ENCODE peak calls at places on chromosomes 11 and 22, in six cellular contexts. X, R, I, M, T and D are unnamed samples. For H3K4me1, the result is how much of the 10 kb centered on the place peaks cover.

GRCh38 chr22:17969732-17970131 is 54.6 kb downstream of the MICAL3 start:
- DNase-seq in R (no peak), X (peak), I (no peak), M (no peak), T (peak), D (no peak)

GRCh38 chr11:119091966-119092879 is 7.5 kb downstream of the HMBS start:
- DNase-seq in I (no peak), T (peak), R (no peak), X (no peak), M (no peak), D (no peak)

GRCh38 chr22:44167501-44167900 is 13.2 kb upstream of the PARVG start:
- DNase-seq in T (no peak), M (no peak), I (no peak), X (no peak), R (no peak), D (no peak)

GRCh38 chr11:105609341-105609781 is 512 bp upstream of the GRIA4 start:
- DNase-seq in T (peak), I (peak), M (no peak), R (no peak), X (peak), D (peak)

GRCh38 chr11:120682026-120682649 is 170.6 kb downstream of the GRIK4 start:
- DNase-seq in I (peak), R (no peak), M (no peak), X (no peak), T (no peak), D (no peak)

GRCh38 chr11:70405679-70406395 is 7.5 kb downstream of the CTTN start:
- DNase-seq in I (no peak), T (no peak), R (no peak), X (no peak), M (no peak), D (no peak)

GRCh38 chr22:49016909-49017768 is 810.5 kb downstream of the BRD1 start:
- DNase-seq in M (no peak), X (no peak), R (no peak), I (peak), T (no peak), D (no peak)

GRCh38 chr11:78200553-78200952 is 11.8 kb downstream of the USP35 start:
- DNase-seq in X (no peak), M (no peak), T (no peak), I (no peak), R (peak), D (no peak)

GRCh38 chr11:61061081-61061826 is 41.0 kb upstream of the CD5 start:
- DNase-seq in X (peak), I (peak), M (no peak), R (no peak), T (peak), D (no peak)

GRCh38 chr11:12229450-12230229 is 119.2 kb downstream of the MICAL2 start:
- DNase-seq in T (no peak), X (no peak), R (no peak), M (no peak), I (no peak), D (no peak)

GRCh38 chr11:12787847-12788246 is 113.6 kb downstream of the TEAD1 start:
- DNase-seq in R (no peak), X (peak), I (no peak), M (no peak), T (peak), D (no peak)

GRCh38 chr22:23750374-23750743 is 553 bp downstream of the ZNF70 start:
- DNase-seq in R (no peak), X (no peak), M (no peak), I (no peak), T (no peak), D (no peak)

GRCh38 chr11:3894128-3894731 is 38.8 kb downstream of the STIM1 start:
- DNase-seq in M (no peak), X (no peak), R (no peak), I (no peak), T (peak), D (no peak)

GRCh38 chr11:123054301-123055065 is 7.5 kb downstream of the HSPA8 start:
- DNase-seq in R (no peak), I (peak), T (peak), X (peak), M (peak), D (peak)

DNA sequence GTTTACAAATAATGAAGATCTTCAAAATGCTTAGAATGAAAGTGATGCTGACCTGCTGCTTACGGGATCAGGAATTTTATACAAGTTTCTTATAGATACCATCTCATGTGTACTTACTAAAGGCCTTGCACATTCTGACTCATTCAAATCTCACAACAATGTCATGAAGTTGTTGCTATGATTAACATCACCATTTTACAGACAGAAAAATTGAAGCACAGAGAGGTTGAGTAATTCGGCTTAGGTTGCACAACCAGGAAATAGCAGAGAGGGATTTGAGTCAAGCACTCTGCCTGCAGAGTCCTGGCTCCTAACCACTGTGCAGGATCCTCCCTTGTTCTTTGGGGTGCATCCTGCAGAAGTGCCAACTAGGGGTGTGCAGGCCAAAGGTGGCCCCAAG is 471.9 kb downstream of the MIAT start:
- DNase-seq in R (no peak), X (peak), T (peak), M (no peak), I (no peak), D (no peak)
- H3K4me1 ChIP-seq in R (under half), X (under half), T (under half), M (under half), I (under half), D (under half)

DNA sequence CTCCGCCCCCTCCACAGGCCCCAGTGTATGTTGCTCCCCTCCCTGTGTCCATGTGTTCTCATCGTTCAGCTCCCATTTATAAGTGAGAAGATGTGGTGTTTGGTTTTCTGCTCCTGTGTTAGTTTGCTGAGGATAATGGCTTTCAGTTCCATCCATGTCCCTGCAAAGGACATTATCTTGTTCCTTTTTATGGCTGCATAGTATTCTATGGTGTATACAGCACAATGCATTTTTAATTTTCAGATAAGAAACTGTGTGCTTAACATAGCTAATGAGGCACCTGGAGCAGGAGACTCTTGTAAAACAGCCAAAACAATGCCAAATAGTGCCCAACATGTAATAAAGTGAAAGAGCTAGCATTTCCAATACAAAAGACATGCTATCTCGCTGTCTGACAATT is 21.8 kb downstream of the ALG9 start:
- DNase-seq in R (no peak), X (no peak), T (no peak), I (no peak), M (no peak), D (no peak)
- H3K4me1 ChIP-seq in R (under half), X (under half), T (under half), I (under half), M (under half), D (under half)

GRCh38 chr11:76574406-76574805 is 96.1 kb downstream of the LRRC32 start:
- DNase-seq in T (peak), R (no peak), I (no peak), X (no peak), M (no peak), D (no peak)
- H3K4me1 ChIP-seq in T (under half), R (under half), I (under half), X (under half), M (under half), D (under half)

GRCh38 chr11:47541070-47541469 is 11.9 kb downstream of the CELF1 start:
- DNase-seq in I (no peak), X (no peak), M (no peak), R (no peak), T (no peak), D (no peak)
- H3K4me1 ChIP-seq in I (under half), X (under half), M (under half), R (under half), T (under half), D (under half)

GRCh38 chr11:72409458-72409857 is 24.9 kb downstream of the CLPB start:
- DNase-seq in X (no peak), R (no peak), T (no peak), M (no peak), I (no peak), D (no peak)

GRCh38 chr11:72411623-72412532 is 22.5 kb downstream of the CLPB start:
- DNase-seq in M (no peak), T (no peak), R (no peak), X (no peak), I (no peak), D (peak)

GRCh38 chr11:72410956-72411355 is 23.4 kb downstream of the CLPB start:
- DNase-seq in R (no peak), X (no peak), T (no peak), I (peak), M (no peak), D (no peak)

GRCh38 chr11:72405009-72405408 is 29.3 kb downstream of the CLPB start:
- DNase-seq in R (no peak), M (no peak), I (no peak), X (no peak), T (no peak), D (no peak)

DNA sequence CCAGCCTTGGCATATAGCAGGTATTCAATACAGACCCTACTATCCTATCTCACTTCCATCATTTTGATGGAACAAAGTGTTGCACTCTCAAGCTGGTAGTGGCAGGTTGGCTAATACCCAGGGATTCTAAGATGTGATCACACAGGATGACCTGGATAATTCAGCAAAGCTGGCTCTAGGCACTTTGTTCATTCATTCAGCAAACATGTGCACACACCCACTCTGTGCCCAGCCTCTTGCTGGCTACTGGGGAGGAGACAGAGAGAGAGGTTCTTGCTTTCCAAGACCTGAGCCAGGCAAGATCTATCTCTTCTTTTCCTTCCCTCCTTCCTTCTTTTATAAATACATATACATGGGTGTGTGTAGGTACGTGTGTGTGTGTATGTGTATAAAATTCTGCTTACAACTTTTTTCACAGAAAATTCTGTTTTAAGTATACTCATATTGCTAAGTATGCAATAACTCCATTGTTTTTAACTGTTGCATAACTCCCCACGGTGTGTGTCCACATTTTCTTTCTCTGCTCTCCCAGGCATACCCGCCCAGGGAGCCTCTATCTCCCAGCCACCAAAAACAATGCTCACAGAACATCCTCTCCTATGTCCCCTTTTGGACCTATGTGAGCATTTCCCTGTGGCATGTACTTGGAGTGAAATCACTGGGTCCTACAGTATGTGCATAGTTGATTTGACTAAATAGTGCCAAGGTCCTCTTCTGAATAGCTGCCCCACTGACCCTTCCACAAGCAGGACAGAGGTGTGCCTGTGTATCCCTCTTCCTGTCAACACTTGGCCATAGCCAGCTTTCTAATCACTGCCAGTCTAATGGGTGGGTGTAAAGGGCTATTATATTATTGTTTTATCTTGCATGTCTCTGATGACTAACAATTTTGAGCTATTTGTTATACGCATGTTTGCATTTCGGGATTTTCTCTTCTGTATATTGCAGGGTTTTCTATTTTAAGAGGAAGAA is 27.5 kb downstream of the CLPB start:
- DNase-seq in M (no peak), T (peak), R (no peak), I (no peak), X (no peak), D (no peak)
- H3K4me1 ChIP-seq in M (under half), T (under half), R (under half), I (under half), X (under half), D (under half)

GRCh38 chr22:25564979-25565677 is 653 bp downstream of the GRK3 start:
- DNase-seq in R (peak), M (no peak), T (peak), X (no peak), I (peak), D (peak)

GRCh38 chr22:25567305-25567704 is 2.8 kb downstream of the GRK3 start:
- DNase-seq in R (no peak), M (no peak), T (no peak), X (no peak), I (no peak), D (no peak)

GRCh38 chr22:25566812-25567211 is 2.3 kb downstream of the GRK3 start:
- DNase-seq in R (no peak), T (no peak), X (no peak), M (no peak), I (no peak), D (no peak)

GRCh38 chr22:25564320-25564978 is at the start of gene GRK3:
- DNase-seq in X (peak), M (peak), I (peak), T (peak), R (peak), D (peak)

DNA sequence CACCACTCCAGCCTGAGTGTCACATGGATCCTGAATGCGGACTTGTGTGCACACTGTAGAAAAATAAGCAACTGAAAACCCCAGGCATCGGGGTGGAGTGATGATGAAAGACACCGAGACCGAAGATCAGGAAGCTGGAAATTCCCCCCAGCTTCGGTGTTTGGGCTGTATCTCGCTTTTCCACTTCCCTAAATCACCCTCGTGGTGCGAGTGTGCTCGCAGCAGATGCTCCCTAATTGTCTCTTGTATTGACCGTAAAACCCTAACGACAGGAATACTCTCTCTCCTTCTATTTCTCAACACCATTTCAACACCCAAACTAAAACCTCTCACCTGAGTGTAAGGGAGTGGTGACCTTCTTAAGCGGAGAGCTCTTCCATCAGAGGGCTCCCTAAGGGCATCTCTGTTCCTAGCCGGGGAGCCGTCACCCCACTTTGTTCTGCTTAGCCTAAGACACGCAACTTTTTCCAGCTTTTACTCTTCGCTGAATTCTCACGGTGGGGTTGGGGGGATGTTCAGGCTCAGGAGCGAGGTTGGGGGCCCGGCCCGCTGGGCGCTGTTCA is 637 bp upstream of the GRK3 start:
- DNase-seq in T (no peak), R (no peak), M (no peak), I (no peak), X (no peak), D (peak)
- H3K4me1 ChIP-seq in T (under half), R (under half), M (under half), I (under half), X (under half), D (under half)

GRCh38 chr11:130089669-130090063 is 20.0 kb downstream of the APLP2 start:
- DNase-seq in T (no peak), I (no peak), X (peak), R (no peak), M (no peak), D (no peak)
- H3K4me1 ChIP-seq in T (under half), I (under half), X (under half), R (under half), M (under half), D (under half)

GRCh38 chr11:73380897-73381410 is 4.8 kb downstream of the RELT start:
- DNase-seq in R (no peak), I (no peak), X (no peak), T (no peak), M (no peak), D (no peak)
- H3K4me1 ChIP-seq in R (under half), I (under half), X (under half), T (half or more), M (under half), D (under half)

GRCh38 chr11:27459191-27459590 is 13.4 kb downstream of the LGR4 start:
- DNase-seq in X (no peak), R (no peak), I (no peak), M (no peak), T (no peak), D (no peak)
- H3K4me1 ChIP-seq in X (under half), R (under half), I (under half), M (under half), T (under half), D (under half)

GRCh38 chr11:112085822-112086421 is 634 bp downstream of the TIMM8B start:
- DNase-seq in T (peak), R (no peak), M (no peak), I (no peak), X (peak), D (peak)

GRCh38 chr11:112086422-112087191 is at the start of the genes SDHD and TIMM8B:
- DNase-seq in T (peak), M (peak), X (peak), R (peak), I (peak), D (peak)

GRCh38 chr11:112082729-112083128 is 3.8 kb downstream of the TIMM8B start:
- DNase-seq in M (no peak), T (peak), I (no peak), X (peak), R (no peak), D (no peak)

GRCh38 chr11:112087212-112087611 is 539 bp downstream of the SDHD start:
- DNase-seq in R (no peak), I (no peak), M (no peak), X (no peak), T (peak), D (no peak)
- H3K4me1 ChIP-seq in R (under half), I (under half), M (under half), X (under half), T (under half), D (under half)